ENCODE peak calls at places on chromosomes 16 and 17, in six cellular contexts. X, T, U, C, M and S are unnamed samples.

GRCh38 chr16:56779956-56780355 is 50.0 kb downstream of the NUP93 start:
- ATAC-seq in X (no peak), T (no peak), U (no peak), C (no peak), M (no peak), S (no peak)

GRCh38 chr17:511833-512251 is 159.2 kb upstream of the RPH3AL start:
- ATAC-seq in X (no peak), T (no peak), U (no peak), C (no peak), M (no peak), S (no peak)

GRCh38 chr17:16438173-16438556 is 22.8 kb downstream of the TRPV2 start:
- ATAC-seq in X (no peak), T (no peak), U (peak), C (peak), M (peak), S (no peak)

GRCh38 chr17:7045492-7046126 is 1.7 kb upstream of the SLC16A11 start:
- ATAC-seq in X (peak), T (peak), U (peak), C (peak), M (peak), S (peak)

GRCh38 chr17:35856603-35857002 is 12.1 kb downstream of the HEATR9 start:
- ATAC-seq in X (no peak), T (no peak), U (no peak), C (no peak), M (no peak), S (no peak)

GRCh38 chr17:80796430-80796861 is 195.2 kb upstream of the CHMP6 start:
- ATAC-seq in X (no peak), T (no peak), U (no peak), C (no peak), M (no peak), S (no peak)

GRCh38 chr16:86640265-86640843 is 62.0 kb downstream of the FOXL1 start:
- ATAC-seq in X (no peak), T (no peak), U (no peak), C (no peak), M (no peak), S (no peak)

GRCh38 chr17:75515523-75516254 is at the start of gene CASKIN2:
- ATAC-seq in X (peak), T (peak), U (peak), C (peak), M (peak), S (peak)

GRCh38 chr16:69340095-69340644 is 598 bp downstream of the NIP7 start:
- ATAC-seq in X (peak), T (peak), U (peak), C (peak), M (no peak), S (no peak)

GRCh38 chr16:30813821-30814189 is 26.8 kb upstream of the ZNF629 start:
- ATAC-seq in X (no peak), T (no peak), U (no peak), C (no peak), M (no peak), S (peak)

GRCh38 chr16:9680021-9680655 is 502.1 kb downstream of the GRIN2A start:
- ATAC-seq in X (no peak), T (no peak), U (no peak), C (no peak), M (no peak), S (no peak)

DNA sequence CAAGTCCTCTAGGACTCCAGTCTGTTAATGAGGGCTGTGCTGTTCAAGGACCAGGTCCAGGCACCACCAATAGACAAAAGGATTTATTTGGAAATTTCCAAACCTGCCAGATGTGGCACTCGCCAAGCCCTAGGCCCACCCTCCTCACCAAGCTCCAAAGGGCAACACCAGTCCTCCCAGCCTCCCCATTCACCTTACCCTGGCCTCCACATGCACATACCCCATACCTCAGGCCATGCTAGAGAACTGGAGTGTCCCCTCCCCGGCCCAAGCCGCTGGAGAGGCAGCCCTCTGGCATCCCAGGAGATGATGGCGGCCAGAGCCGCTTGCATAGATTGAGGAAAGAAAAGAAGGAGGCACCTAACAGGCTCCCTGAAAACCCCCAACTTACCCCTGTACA is 4.6 kb upstream of the FTSJ3 start:
- ATAC-seq in X (no peak), T (no peak), U (no peak), C (no peak), M (no peak), S (no peak)
- TF ChIP-seq POLR2A in X (peak), T (no peak), U (peak), C (peak), M (no peak), S (no peak)

GRCh38 chr17:17757944-17758343 is 76.7 kb downstream of the RAI1 start:
- ATAC-seq in X (no peak), T (no peak), U (no peak), C (no peak), M (no peak), S (no peak)
- TF ChIP-seq POLR2AphosphoS5 in X (no peak), T (no peak), U (no peak), C (no peak), M (no peak), S (no peak)

GRCh38 chr16:399278-400019 is 2.2 kb upstream of the DECR2 start:
- ATAC-seq in X (no peak), T (no peak), U (no peak), C (no peak), M (no peak), S (no peak)

GRCh38 chr16:398551-399277 is 1.7 kb downstream of the NME4 start:
- ATAC-seq in X (no peak), T (no peak), U (no peak), C (peak), M (no peak), S (no peak)

GRCh38 chr16:400061-400540 is 1.6 kb upstream of the DECR2 start:
- ATAC-seq in X (no peak), T (no peak), U (no peak), C (no peak), M (no peak), S (no peak)

GRCh38 chr16:404971-405486 is 3.3 kb downstream of the DECR2 start:
- ATAC-seq in X (peak), T (no peak), U (no peak), C (no peak), M (no peak), S (no peak)

GRCh38 chr16:401468-402348 is at the start of gene DECR2:
- ATAC-seq in X (peak), T (peak), U (peak), C (peak), M (peak), S (peak)
- TF ChIP-seq POLR2A in X (peak), T (no peak), U (peak), C (peak), M (peak), S (peak)

GRCh38 chr16:76956801-76957200 is 234.2 kb upstream of the MON1B start:
- ATAC-seq in X (no peak), T (no peak), U (no peak), C (no peak), M (no peak), S (no peak)

GRCh38 chr16:76955629-76956028 is 235.4 kb upstream of the MON1B start:
- ATAC-seq in X (no peak), T (no peak), U (no peak), C (no peak), M (no peak), S (no peak)

GRCh38 chr16:76959166-76959565 is 231.8 kb upstream of the MON1B start:
- ATAC-seq in X (no peak), T (no peak), U (no peak), C (no peak), M (no peak), S (no peak)

DNA sequence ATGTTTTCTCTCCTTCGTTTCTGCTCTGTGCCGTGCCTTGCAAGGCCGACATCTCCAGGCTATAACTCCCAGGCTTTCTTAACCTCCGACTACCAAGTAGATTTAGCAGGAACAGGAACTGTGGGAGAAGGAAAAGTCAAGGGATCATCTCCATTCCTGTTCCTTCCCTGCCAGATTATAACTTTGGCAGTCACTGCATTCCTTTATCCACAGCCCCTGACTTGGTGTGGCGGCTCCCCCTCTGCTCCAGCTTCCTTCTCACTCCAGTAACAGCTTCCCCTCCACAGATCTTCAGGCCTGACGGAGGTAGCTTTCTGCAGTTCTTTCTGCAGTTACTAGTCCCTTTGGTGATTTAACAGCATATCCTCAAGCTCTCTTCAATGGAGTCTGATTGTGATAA is 234.6 kb upstream of the MON1B start:
- ATAC-seq in X (no peak), T (no peak), U (no peak), C (no peak), M (no peak), S (no peak)
- TF ChIP-seq POLR2AphosphoS5 in X (no peak), T (no peak), U (no peak), C (no peak), M (no peak), S (no peak)

GRCh38 chr17:17476865-17477467 is at the start of gene MED9:
- ATAC-seq in X (peak), T (peak), U (peak), C (peak), M (peak), S (peak)
- TF ChIP-seq POLR2A in X (peak), T (peak), U (peak), C (peak), M (no peak), S (peak)